ENCODE peak calls at places on chromosomes 4 and X, in four cellular contexts. W is tibial artery, J is psoas muscle, F is MM.1S. A is an unnamed sample.

GRCh38 chr4:69531251-69531650 is 35.5 kb upstream of the UGT2B4 start:
- DNase-seq in W (no peak), J (no peak), F (no peak), A (no peak)

GRCh38 chr4:42357325-42357724 is 40.0 kb upstream of the SHISA3 start:
- DNase-seq in W (no peak), J (no peak), F (no peak), A (peak)

GRCh38 chr4:6605114-6605513 is 30.1 kb downstream of the MAN2B2 start:
- DNase-seq in W (no peak), J (no peak), F (no peak), A (no peak)

GRCh38 chrX:1394731-1395501 is 3.0 kb upstream of the SLC25A6 start:
- DNase-seq in W (peak), J (peak), F (no peak), A (no peak)

GRCh38 chr4:156705291-156705690 is 266.3 kb downstream of the PDGFC start:
- DNase-seq in W (no peak), J (no peak), F (no peak), A (no peak)

GRCh38 chr4:148914301-148914700 is 472.1 kb upstream of the NR3C2 start:
- DNase-seq in W (no peak), J (no peak), F (no peak), A (no peak)

GRCh38 chr4:118221193-118221800 is 131.5 kb downstream of the PRSS12 start:
- DNase-seq in W (no peak), J (no peak), F (no peak), A (no peak)

GRCh38 chr4:142563682-142564291 is 282.3 kb downstream of the INPP4B start:
- DNase-seq in W (no peak), J (no peak), F (no peak), A (peak)

GRCh38 chrX:104254442-104255115 is at the start of gene ESX1:
- DNase-seq in W (no peak), J (no peak), F (no peak), A (no peak)

GRCh38 chr4:155624478-155624877 is 42.2 kb upstream of the GUCY1A1 start:
- DNase-seq in W (no peak), J (no peak), F (no peak), A (no peak)

GRCh38 chr4:144449623-144450022 is 196.3 kb upstream of the HHIP start:
- DNase-seq in W (peak), J (peak), F (no peak), A (no peak)

GRCh38 chr4:26127851-26128337 is 192.9 kb upstream of the RBPJ start:
- DNase-seq in W (no peak), J (no peak), F (no peak), A (no peak)

GRCh38 chr4:182642831-182643230 is 274.4 kb downstream of the DCTD start:
- DNase-seq in W (no peak), J (no peak), F (peak), A (peak)

GRCh38 chr4:54090804-54091623 is 8.9 kb upstream of the GSX2 start:
- DNase-seq in W (no peak), J (peak), F (no peak), A (peak)

GRCh38 chr4:7805533-7806079 is 134.1 kb downstream of the AFAP1 start:
- DNase-seq in W (peak), J (no peak), F (no peak), A (no peak)

GRCh38 chr4:111330786-111331185 is 707.9 kb upstream of the PITX2 start:
- DNase-seq in W (no peak), J (no peak), F (no peak), A (no peak)

GRCh38 chrX:29880977-29881376 is 334.4 kb upstream of the MAGEB2 start:
- DNase-seq in W (no peak), J (no peak), F (no peak), A (no peak)

GRCh38 chrX:42720209-42720608 is 57.8 kb downstream of the PPP1R2C start:
- DNase-seq in W (no peak), J (no peak), F (no peak), A (no peak)

GRCh38 chrX:74085642-74086236 is 218.2 kb upstream of the ZCCHC13 start:
- DNase-seq in W (no peak), J (no peak), F (no peak), A (no peak)

GRCh38 chr4:7657545-7658296 is 223.0 kb upstream of the PSAPL1 start:
- DNase-seq in W (no peak), J (no peak), F (no peak), A (no peak)

GRCh38 chr4:8665406-8666360 is 73.1 kb downstream of the CPZ start:
- DNase-seq in W (no peak), J (no peak), F (no peak), A (no peak)

GRCh38 chr4:123816462-123816861 is 419.9 kb downstream of the SPRY1 start:
- DNase-seq in W (no peak), J (no peak), F (no peak), A (no peak)

GRCh38 chr4:41258783-41259182 is 2.1 kb downstream of the UCHL1 start:
- DNase-seq in W (no peak), J (no peak), F (peak), A (peak)

GRCh38 chrX:139094671-139095592 is 383.4 kb upstream of the FGF13 start:
- DNase-seq in W (no peak), J (no peak), F (no peak), A (no peak)

GRCh38 chr4:118190903-118191302 is 156.6 kb downstream of the NDST3 start:
- DNase-seq in W (no peak), J (no peak), F (no peak), A (no peak)

GRCh38 chrX:134525086-134525792 is 65.3 kb downstream of the HPRT1 start:
- DNase-seq in W (no peak), J (no peak), F (no peak), A (no peak)

GRCh38 chr4:37471971-37472370 is 214.2 kb downstream of the RELL1 start:
- DNase-seq in W (peak), J (no peak), F (no peak), A (no peak)

GRCh38 chrX:27336466-27337091 is 126.6 kb downstream of the PPP4R3C start:
- DNase-seq in W (no peak), J (no peak), F (peak), A (peak)

GRCh38 chr4:146930673-146931072 is 15.0 kb downstream of the TTC29 start:
- DNase-seq in W (no peak), J (no peak), F (no peak), A (no peak)

GRCh38 chrX:100648601-100649417 is 4.8 kb downstream of the SRPX2 start:
- DNase-seq in W (no peak), J (peak), F (no peak), A (no peak)

GRCh38 chrX:10554612-10555270 is 65.6 kb downstream of the MID1 start:
- DNase-seq in W (no peak), J (no peak), F (no peak), A (no peak)

DNA sequence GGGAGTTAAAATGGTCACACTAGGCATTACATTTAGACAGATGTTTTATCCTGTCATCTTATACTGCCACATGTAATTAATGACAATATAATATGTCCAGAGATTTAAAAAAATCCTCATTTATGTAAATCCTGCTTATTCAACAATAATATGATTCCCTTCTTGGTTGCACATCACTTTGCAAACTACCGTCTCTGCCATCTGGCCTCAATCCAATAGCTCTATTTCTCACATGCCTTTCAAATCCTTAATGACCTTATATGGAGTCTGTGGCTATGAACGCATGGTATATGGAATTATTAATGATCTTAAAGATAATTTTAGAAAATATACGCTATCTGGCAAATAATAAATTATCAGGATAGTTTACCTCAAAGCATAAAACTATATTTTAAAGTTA is 144.5 kb downstream of the NPNT start:
- DNase-seq in W (no peak), J (no peak), F (no peak), A (no peak)
- H3K4me3 ChIP-seq in W (no peak), J (no peak), F (no peak), A (no peak)

GRCh38 chr4:124961138-124961750 is 248.7 kb upstream of the ANKRD50 start:
- DNase-seq in W (no peak), J (no peak), F (no peak), A (no peak)
- H3K4me3 ChIP-seq in W (no peak), J (no peak), F (no peak), A (no peak)

GRCh38 chr4:1562771-1563170 is 121.3 kb downstream of the FAM53A start:
- DNase-seq in W (no peak), J (no peak), F (no peak), A (no peak)

GRCh38 chr4:1563241-1563640 is 120.9 kb downstream of the FAM53A start:
- DNase-seq in W (no peak), J (no peak), F (no peak), A (no peak)

GRCh38 chr4:1565598-1566295 is 118.4 kb downstream of the FAM53A start:
- DNase-seq in W (no peak), J (peak), F (no peak), A (no peak)

GRCh38 chr4:1563768-1564485 is 120.2 kb downstream of the FAM53A start:
- DNase-seq in W (no peak), J (no peak), F (no peak), A (no peak)

GRCh38 chr4:1564535-1565375 is 119.4 kb downstream of the FAM53A start:
- DNase-seq in W (no peak), J (peak), F (no peak), A (no peak)
- H3K4me3 ChIP-seq in W (no peak), J (no peak), F (no peak), A (no peak)

DNA sequence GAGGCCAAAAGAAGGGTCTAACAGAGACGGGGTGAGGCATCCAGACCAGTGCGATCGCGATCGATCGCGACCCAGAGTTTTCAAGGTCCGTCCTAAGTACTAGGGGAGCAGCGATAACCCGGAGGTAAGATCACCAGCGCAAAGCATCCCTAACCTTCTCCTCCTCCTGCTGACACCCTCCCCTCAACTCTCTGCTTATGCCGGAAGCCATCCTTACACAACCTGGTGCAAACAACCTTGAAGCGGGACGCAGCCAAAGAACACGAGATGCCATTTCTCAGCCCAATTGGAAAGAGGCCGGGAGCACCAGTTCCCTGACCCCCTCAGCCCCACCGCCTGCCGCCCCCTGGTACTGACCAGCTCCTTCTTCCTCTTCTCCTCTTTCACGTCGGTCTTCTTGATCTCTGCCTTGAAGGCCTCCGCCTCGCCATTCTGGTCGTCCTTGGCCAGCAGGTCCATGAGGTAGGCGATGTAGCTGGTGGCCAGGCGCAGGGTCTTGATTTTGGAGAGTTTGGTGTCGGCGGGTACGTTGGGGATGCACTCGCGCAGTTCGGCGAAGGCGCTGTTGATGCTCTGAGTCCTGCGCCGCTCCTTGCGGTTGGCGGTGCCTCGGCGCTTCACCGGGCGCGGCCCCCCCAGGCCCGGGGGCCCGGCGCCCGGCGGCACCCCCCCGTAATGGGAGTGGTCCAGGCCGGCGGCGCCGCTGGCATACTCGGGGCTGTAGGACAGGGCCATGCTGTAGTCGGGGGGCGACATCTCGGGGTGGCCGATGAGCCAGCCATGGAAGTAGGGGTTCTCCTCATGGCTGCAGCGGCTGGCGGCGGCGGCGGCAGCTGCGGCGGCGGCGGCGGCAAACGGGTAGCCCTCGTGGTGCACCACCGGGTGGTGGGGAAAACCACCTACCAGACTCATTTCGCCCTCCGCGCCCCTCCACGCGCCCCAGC is 1.4 kb downstream of the HAND2 start:
- DNase-seq in W (no peak), J (peak), F (no peak), A (no peak)
- H3K4me3 ChIP-seq in W (peak), J (peak), F (no peak), A (no peak)

DNA sequence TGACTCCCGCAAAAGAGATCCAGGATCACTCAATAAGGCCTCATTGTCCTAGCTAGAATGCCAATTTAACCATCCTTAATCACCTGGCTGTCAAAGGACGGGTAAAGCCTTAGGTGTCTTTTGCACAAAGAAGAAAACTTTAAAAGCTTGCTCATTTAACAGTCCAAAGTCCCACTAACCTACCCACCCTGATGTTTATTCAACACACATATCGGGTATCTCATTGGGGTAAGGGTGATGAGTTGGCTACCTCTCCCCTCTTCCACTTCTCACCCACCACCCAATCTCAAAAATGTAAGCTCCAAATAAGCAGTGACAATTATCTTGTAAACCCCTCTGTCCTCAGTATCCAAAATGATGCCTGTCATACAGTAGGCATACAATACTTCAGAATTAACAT is 988 bp upstream of the SRD5A3 start:
- DNase-seq in W (no peak), J (no peak), F (no peak), A (no peak)
- H3K4me3 ChIP-seq in W (no peak), J (no peak), F (no peak), A (no peak)

GRCh38 chr4:151437505-151437904 is 28.5 kb downstream of the FHIP1A start:
- DNase-seq in W (no peak), J (no peak), F (no peak), A (no peak)

GRCh38 chr4:151438154-151438553 is 29.2 kb downstream of the FHIP1A start:
- DNase-seq in W (no peak), J (no peak), F (no peak), A (no peak)

GRCh38 chr4:151439320-151439719 is 30.3 kb downstream of the FHIP1A start:
- DNase-seq in W (no peak), J (no peak), F (no peak), A (no peak)

GRCh38 chr4:151434183-151434860 is 25.3 kb downstream of the FHIP1A start:
- DNase-seq in W (no peak), J (no peak), F (no peak), A (no peak)

DNA sequence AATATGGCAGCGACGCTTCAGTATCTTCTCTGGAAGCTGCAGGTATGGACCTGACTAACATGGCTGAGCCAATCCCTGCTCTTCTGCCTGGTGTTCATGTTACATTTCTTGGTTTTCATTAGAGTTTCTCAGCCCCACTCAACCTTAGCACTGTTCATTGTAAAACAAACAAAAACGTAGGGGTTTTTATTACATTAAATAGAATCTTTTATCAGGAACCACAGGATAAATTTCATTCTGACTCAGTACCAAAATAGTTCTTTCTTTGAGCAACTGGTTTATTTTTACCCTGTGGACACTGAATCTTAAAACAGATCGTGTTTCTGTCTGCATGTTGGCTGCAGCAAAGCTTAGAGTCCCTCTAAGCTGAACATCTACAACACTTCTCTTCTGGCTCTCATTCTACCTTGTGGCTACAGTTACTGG is 27.1 kb downstream of the FHIP1A start:
- DNase-seq in W (no peak), J (no peak), F (no peak), A (no peak)
- H3K4me3 ChIP-seq in W (no peak), J (peak), F (no peak), A (no peak)

GRCh38 chr4:38764292-38764691 is 18.5 kb downstream of the TLR10 start:
- DNase-seq in W (no peak), J (no peak), F (no peak), A (peak)

GRCh38 chr4:38768968-38769394 is 13.8 kb downstream of the TLR10 start:
- DNase-seq in W (no peak), J (no peak), F (no peak), A (peak)

GRCh38 chr4:38769441-38770210 is 13.2 kb downstream of the TLR10 start:
- DNase-seq in W (no peak), J (no peak), F (no peak), A (peak)

GRCh38 chr4:38762560-38762959 is 20.2 kb downstream of the TLR10 start:
- DNase-seq in W (no peak), J (no peak), F (no peak), A (peak)

DNA sequence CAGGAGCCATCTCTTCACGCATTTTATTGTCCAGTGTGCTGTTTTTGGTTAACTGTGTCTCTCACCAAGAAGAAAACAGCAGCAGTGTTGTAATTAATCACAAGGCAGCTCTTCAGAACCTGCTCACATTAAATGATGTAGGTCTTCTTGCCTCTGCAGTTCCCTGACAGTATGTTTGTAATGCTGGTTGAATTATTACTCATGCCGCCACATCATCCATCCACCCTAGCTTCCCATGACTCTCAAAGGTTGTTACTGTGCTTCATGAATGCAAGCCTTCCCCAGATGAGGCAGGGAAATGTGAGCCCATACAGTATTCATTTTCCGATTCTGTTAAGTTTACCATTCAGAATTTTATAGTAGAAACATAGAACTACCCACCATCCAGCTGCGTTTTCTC is 17.4 kb downstream of the TLR10 start:
- DNase-seq in W (no peak), J (no peak), F (no peak), A (no peak)
- H3K4me3 ChIP-seq in W (no peak), J (no peak), F (no peak), A (no peak)

DNA sequence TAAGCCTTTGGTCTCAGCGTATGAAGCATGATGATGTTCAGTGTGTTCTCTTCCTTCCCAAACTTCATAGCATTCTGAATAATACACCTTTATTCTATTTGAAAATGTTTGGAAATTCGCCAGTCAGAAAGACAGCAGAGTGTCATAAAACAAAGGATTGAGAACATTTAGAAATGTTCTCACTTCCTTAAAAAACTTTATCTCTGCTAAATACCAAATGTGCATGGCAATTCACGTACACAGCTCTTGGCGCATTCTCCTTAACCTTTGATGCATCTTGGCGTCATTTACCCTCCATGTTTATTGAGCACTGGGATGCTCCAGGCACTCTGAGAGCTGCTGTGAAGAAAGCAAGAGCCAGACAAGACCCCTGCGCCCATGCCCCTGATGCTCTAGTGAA is 7.2 kb upstream of the IRF2 start:
- DNase-seq in W (no peak), J (no peak), F (no peak), A (no peak)
- H3K4me3 ChIP-seq in W (no peak), J (no peak), F (no peak), A (no peak)